ENCODE peak calls at places on chromosomes 5 and 9, in nine cellular contexts. R, X, J, M, I, D, S, V and E are unnamed samples.

GRCh38 chr5:61301820-61302563 is 30.1 kb upstream of the ZSWIM6 start:
- DNase-seq in I (peak), M (peak), V (no peak), J (no peak), S (no peak), R (no peak), D (peak), X (peak), E (peak)

GRCh38 chr5:37735649-37736347 is 104.0 kb downstream of the GDNF start:
- DNase-seq in I (no peak), J (no peak), M (no peak), R (no peak), X (peak), V (no peak), D (no peak), S (no peak), E (peak)

GRCh38 chr9:112041536-112042243 is 133.4 kb downstream of the SUSD1 start:
- DNase-seq in X (peak), S (no peak), I (peak), M (no peak), R (no peak), D (peak), J (peak), V (no peak), E (peak)

GRCh38 chr5:141997358-141998006 is 15.3 kb downstream of the GNPDA1 start:
- DNase-seq in R (no peak), M (no peak), X (no peak), S (no peak), J (no peak), I (no peak), V (no peak), D (no peak), E (no peak)

GRCh38 chr9:91177661-91178280 is 183.9 kb downstream of the AUH start:
- DNase-seq in I (no peak), V (no peak), D (no peak), M (peak), J (no peak), S (no peak), X (no peak), R (peak), E (peak)

GRCh38 chr5:143338658-143339366 is 64.7 kb downstream of the NR3C1 start:
- DNase-seq in D (no peak), J (no peak), I (no peak), M (no peak), S (no peak), X (peak), V (no peak), R (no peak), E (peak)

GRCh38 chr5:74316064-74316586 is 324.4 kb downstream of the ENC1 start:
- DNase-seq in V (no peak), M (no peak), J (no peak), D (peak), R (peak), S (no peak), I (peak), X (peak), E (peak)

GRCh38 chr5:150661821-150662596 is 958 bp downstream of the MYOZ3 start:
- DNase-seq in M (no peak), R (no peak), J (no peak), I (no peak), V (no peak), X (no peak), D (no peak), S (no peak), E (no peak)

GRCh38 chr9:116045083-116045482 is 108.5 kb upstream of the PAPPA start:
- DNase-seq in I (no peak), D (no peak), X (no peak), M (no peak), S (no peak), V (no peak), J (no peak), R (no peak), E (no peak)

GRCh38 chr9:94757158-94757557 is 30.7 kb downstream of the AOPEP start:
- DNase-seq in J (no peak), V (no peak), I (peak), R (no peak), S (no peak), M (no peak), X (peak), D (peak), E (peak)

GRCh38 chr5:93886917-93887361 is 145.5 kb upstream of the POU5F2 start:
- DNase-seq in S (no peak), M (no peak), R (no peak), I (peak), V (no peak), J (no peak), X (peak), D (no peak), E (peak)

GRCh38 chr5:90173299-90174030 is 236.1 kb downstream of the CETN3 start:
- DNase-seq in S (no peak), X (no peak), V (no peak), M (no peak), I (no peak), J (no peak), D (no peak), R (no peak), E (no peak)

GRCh38 chr9:84371737-84372136 is 31.2 kb upstream of the SLC28A3 start:
- DNase-seq in V (no peak), S (no peak), I (peak), J (no peak), X (peak), M (no peak), D (peak), R (no peak), E (peak)

GRCh38 chr5:42518595-42519067 is 95.4 kb downstream of the GHR start:
- DNase-seq in I (no peak), J (no peak), X (no peak), V (no peak), R (no peak), S (no peak), D (no peak), M (no peak), E (no peak)

GRCh38 chr9:124852121-124852828 is 985 bp upstream of the WDR38 start:
- DNase-seq in J (no peak), D (no peak), V (no peak), R (no peak), X (no peak), M (no peak), I (no peak), S (no peak), E (no peak)

GRCh38 chr9:95044731-95045508 is 272.6 kb downstream of the FANCC start:
- DNase-seq in X (no peak), M (peak), R (no peak), I (no peak), J (peak), D (no peak), V (no peak), S (no peak), E (no peak)